ENCODE peak calls at places on chromosomes 11 and 22, in five cellular contexts. S is vagina, R is IMR-90, A is body of pancreas, J is A549. Q is an unnamed sample.
A peak's percentile ranks its signal among the peaks of the same experiment; 100 is the strongest.

GRCh38 chr11:8959546-8960166 is 4.6 kb downstream of the TMEM9B start:
- DNase-seq in S (no peak), A (peak; percentile 26), R (peak; percentile 86), J (peak; percentile 81), Q (peak; percentile 64)

GRCh38 chr11:77046060-77046501 is 11.9 kb downstream of the B3GNT6 start:
- DNase-seq in R (no peak), A (peak; percentile 67), J (peak; percentile 87), S (no peak), Q (peak; percentile 47)

GRCh38 chr22:36369004-36369921 is 18.5 kb downstream of the MYH9 start:
- DNase-seq in A (no peak), S (no peak), J (no peak), R (peak; percentile 21), Q (peak; percentile 41)

GRCh38 chr11:119029069-119029339 is 1.7 kb downstream of the SLC37A4 start:
- DNase-seq in R (no peak), A (no peak), J (no peak), S (no peak), Q (no peak)

GRCh38 chr11:68904458-68904847 is 762 bp downstream of the IGHMBP2 start:
- DNase-seq in A (no peak), S (no peak), R (no peak), J (no peak), Q (no peak)

GRCh38 chr11:71446942-71447688 is 1.1 kb downstream of the DHCR7 start:
- DNase-seq in A (no peak), R (peak; percentile 66), J (no peak), S (no peak), Q (peak; percentile 23)

GRCh38 chr11:11382858-11383532 is 29.9 kb upstream of the CSNK2A3 start:
- DNase-seq in A (no peak), R (no peak), S (no peak), J (no peak), Q (no peak)

GRCh38 chr22:44231229-44231628 is 50.5 kb downstream of the PARVG start:
- DNase-seq in S (no peak), R (no peak), A (no peak), J (no peak), Q (no peak)

GRCh38 chr11:20353829-20354434 is 9.6 kb upstream of the HTATIP2 start:
- DNase-seq in A (peak; percentile 52), R (peak; percentile 48), S (no peak), J (peak; percentile 44), Q (peak; percentile 35)

GRCh38 chr22:36333632-36334031 is 54.1 kb downstream of the MYH9 start:
- DNase-seq in S (no peak), A (peak; percentile 65), R (no peak), J (no peak), Q (peak; percentile 80)

GRCh38 chr11:82682003-82682751 is 51.5 kb downstream of the FAM181B start:
- DNase-seq in R (peak; percentile 75), J (peak; percentile 18), A (peak; percentile 10), S (no peak), Q (peak; percentile 8)

GRCh38 chr11:24496728-24497396 is at the start of gene LUZP2:
- DNase-seq in A (peak; percentile 30), J (no peak), S (no peak), R (peak; percentile 51), Q (peak; percentile 10)

GRCh38 chr11:58028687-58029411 is 1.9 kb upstream of the OR6Q1 start:
- DNase-seq in S (no peak), R (peak; percentile 90), A (no peak), J (no peak), Q (no peak)

GRCh38 chr11:17978553-17979287 is 34.1 kb downstream of the SERGEF start:
- DNase-seq in R (peak; percentile 53), A (peak; percentile 55), J (peak; percentile 72), S (no peak), Q (peak; percentile 54)

GRCh38 chr11:126109941-126110731 is 47.5 kb upstream of the CDON start:
- DNase-seq in J (no peak), S (no peak), A (no peak), R (peak; percentile 63), Q (no peak)

GRCh38 chr11:94457118-94458029 is 36.3 kb downstream of the MRE11 start:
- DNase-seq in A (no peak), R (peak; percentile 4), S (no peak), J (no peak), Q (no peak)

GRCh38 chr11:5973530-5973929 is 5.2 kb upstream of the OR56A5 start:
- DNase-seq in A (no peak), J (no peak), S (no peak), R (no peak), Q (no peak)

GRCh38 chr11:93639548-93639947 is 21.9 kb upstream of the CEP295 start:
- DNase-seq in J (no peak), R (no peak), A (no peak), S (no peak), Q (no peak)

GRCh38 chr11:69912161-69912910 is 93.1 kb upstream of the FGF3 start:
- DNase-seq in J (no peak), R (no peak), S (no peak), A (no peak), Q (no peak)

GRCh38 chr22:17911887-17912286 is 112.5 kb downstream of the MICAL3 start:
- DNase-seq in S (no peak), A (no peak), R (no peak), J (no peak), Q (no peak)

GRCh38 chr11:16902182-16902581 is 112.0 kb downstream of the PLEKHA7 start:
- DNase-seq in J (no peak), A (no peak), R (peak; percentile 21), S (no peak), Q (no peak)

GRCh38 chr11:134139873-134140331 is 71.0 kb downstream of the JAM3 start:
- DNase-seq in R (peak; percentile 83), J (peak; percentile 8), S (no peak), A (peak; percentile 67), Q (peak; percentile 56)

GRCh38 chr11:15932417-15932816 is 423.9 kb downstream of the SOX6 start:
- DNase-seq in S (no peak), R (no peak), A (no peak), J (no peak), Q (no peak)

GRCh38 chr11:122847437-122847836 is 9.1 kb downstream of the CRTAM start:
- DNase-seq in A (no peak), S (no peak), R (no peak), J (no peak), Q (no peak)

GRCh38 chr11:19934828-19935259 is 222.2 kb downstream of the NAV2 start:
- DNase-seq in R (peak; percentile 89), S (peak; percentile 65), A (no peak), J (no peak), Q (no peak)

GRCh38 chr11:84117394-84117793 is 831.2 kb upstream of the CCDC90B start:
- DNase-seq in S (no peak), R (peak; percentile 16), A (no peak), J (no peak), Q (no peak)

GRCh38 chr11:12177739-12178338 is 67.4 kb downstream of the MICAL2 start:
- DNase-seq in A (no peak), S (no peak), R (peak; percentile 71), J (no peak), Q (no peak)

GRCh38 chr11:417652-418342 is 3.0 kb upstream of the SIGIRR start:
- DNase-seq in J (no peak), R (no peak), S (no peak), A (peak; percentile 4), Q (no peak)

DNA sequence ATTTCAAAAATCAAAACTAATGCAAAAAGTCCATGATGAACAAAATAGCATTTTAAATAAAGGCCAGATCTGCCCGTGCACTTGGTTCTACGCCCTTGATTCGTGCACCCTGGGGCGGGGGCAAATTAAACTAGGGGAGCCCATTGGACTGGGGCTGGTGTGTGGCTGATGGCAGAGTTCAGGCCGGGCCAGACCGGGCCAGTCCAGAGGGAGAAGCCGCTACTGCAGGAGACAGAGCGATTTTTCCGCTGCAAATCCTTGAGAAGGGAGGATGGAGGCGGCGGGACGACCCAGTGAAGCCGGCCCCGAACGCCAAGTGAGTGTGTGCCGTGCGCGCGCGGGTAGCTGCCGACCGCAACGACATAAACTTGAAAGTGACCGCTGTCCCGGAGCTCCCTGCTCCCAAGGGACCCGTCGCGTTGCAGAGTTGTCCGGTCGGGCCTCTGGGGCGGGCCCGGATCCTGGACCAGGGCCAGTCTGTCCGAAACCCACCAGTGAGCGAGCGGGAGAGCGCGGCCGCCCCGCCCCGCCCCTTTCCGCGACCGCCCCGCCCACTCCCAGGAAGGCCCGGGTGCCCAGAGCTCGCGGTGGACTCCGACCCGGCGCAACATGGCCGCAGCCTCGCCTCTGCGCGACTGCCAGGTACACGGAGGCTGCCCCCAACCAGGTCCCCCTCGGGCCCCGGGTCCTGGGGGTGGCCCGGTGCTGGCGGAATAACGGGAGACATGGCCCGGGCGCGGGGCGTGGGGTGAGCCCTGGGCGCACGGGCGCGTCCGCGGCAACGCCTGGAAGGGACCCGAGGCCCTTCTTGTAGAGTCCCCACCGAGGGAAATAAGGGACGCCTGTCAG is at the start of gene TTC38:
- DNase-seq in A (peak; percentile 98), R (peak; percentile 60), S (no peak), J (peak; percentile 87), Q (peak; percentile 95)
- TF ChIP-seq POLR2A in A (peak; percentile 87), R (peak; percentile 37), S (no peak), J (peak; percentile 53), Q (no peak)

GRCh38 chr11:31995525-31996123 is 95.2 kb upstream of the RCN1 start:
- DNase-seq in A (no peak), S (no peak), R (peak; percentile 19), J (no peak), Q (no peak)
- TF ChIP-seq POLR2A in A (no peak), S (no peak), R (no peak), J (no peak), Q (no peak)

DNA sequence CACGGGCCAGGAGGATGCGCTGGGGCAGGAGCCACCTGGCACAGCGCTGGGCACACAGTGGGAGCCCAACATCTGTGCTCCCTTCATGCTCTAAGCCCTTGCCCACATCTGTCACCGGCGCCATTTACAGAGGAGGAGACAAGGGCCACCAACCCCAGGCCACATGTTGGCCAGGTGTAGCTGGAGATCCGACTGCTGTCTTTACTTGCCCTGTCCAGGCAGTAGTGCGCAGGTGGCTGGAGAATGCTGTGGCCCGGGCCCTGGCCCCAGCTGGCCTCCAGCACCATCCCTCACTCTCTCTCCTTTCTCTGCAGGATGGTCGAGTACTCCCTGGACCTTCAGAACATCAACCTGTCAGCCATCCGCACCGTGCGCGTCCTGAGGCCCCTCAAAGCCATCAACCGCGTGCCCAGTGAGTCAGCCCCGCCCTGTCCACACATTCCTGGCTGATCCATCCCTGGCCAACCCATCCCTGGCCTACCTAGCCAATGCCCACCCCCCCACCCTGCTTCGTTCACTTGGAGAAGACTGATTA is 48.5 kb downstream of the CACNA1I start:
- DNase-seq in A (no peak), S (no peak), J (no peak), R (no peak), Q (no peak)
- TF ChIP-seq POLR2A in A (no peak), S (no peak), J (no peak), R (no peak), Q (no peak)

DNA sequence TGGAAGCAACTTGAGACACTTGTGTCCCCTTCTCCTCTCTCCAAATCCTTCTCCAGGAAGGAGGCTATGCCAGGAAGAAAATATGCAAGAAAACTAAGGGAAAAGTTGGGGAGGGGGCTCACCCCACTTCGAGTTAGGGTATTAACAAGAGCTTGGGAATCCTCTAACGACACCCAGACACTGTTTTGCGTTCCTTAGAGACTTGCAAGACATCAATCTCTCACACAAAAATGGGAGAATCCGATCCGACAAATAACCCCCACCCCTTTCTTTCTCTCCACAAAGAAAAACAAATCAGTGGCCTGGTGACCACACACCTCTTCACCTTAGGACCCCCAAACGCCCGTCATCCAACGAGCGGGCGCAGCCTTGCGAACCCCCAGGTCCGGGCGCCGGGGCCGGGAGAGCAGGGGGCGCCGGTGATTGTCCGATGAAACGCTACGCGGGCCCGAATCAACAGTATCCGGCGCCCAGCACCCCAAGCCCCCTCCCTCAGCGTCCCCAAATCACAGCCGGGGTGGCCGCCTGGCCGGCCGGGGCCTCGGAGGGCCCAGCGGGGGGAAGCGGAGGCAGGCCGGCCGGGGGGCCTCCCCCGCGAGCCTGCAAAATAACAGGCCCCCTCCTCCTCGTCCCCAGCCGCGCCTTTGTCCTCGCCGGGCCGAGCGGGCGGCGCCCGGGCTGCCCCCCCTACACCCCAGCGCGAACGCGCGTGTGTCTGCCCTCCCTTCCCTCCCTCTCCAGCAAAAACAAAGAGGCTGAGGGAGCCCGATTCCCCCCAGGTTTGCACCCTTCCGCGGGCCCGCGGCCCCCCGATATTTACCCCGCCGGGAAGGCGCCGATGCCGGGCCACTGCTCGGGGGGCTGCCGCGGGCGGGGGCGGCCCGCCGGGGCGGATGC is 645 bp downstream of the CSNK1E start:
- DNase-seq in J (no peak), A (peak; percentile 69), R (peak; percentile 51), S (no peak), Q (peak; percentile 75)
- TF ChIP-seq POLR2A in J (no peak), A (peak; percentile 41), R (peak; percentile 69), S (peak; percentile 27), Q (no peak)

Q was measured in thyroid gland.